ENCODE peak calls at places on chromosomes 4 and X, in four cellular contexts. One of them, this sample, is unnamed.

GRCh38 chr4:102819588-102820365 is 7.6 kb downstream of the UBE2D3 start:
- DNase-seq in astrocyte of the spinal cord: peak; percentile 33
- DNase-seq in fibroblast of lung: peak; percentile 15
- DNase-seq in epithelial cell of esophagus: no peak
- DNase-seq in this sample: no peak

GRCh38 chr4:1989533-1990347 is 19.0 kb downstream of the NELFA start:
- DNase-seq in astrocyte of the spinal cord: no peak
- DNase-seq in fibroblast of lung: no peak
- DNase-seq in epithelial cell of esophagus: no peak
- DNase-seq in this sample: no peak

GRCh38 chrX:47366051-47366722 is 4.2 kb upstream of the ZNF157 start:
- DNase-seq in astrocyte of the spinal cord: peak; percentile 71
- DNase-seq in fibroblast of lung: peak; percentile 75
- DNase-seq in epithelial cell of esophagus: peak; percentile 76
- DNase-seq in this sample: peak; percentile 70

GRCh38 chrX:27815209-27815608 is 7.4 kb downstream of the MAGEB10 start:
- DNase-seq in astrocyte of the spinal cord: peak; percentile 50
- DNase-seq in fibroblast of lung: no peak
- DNase-seq in epithelial cell of esophagus: peak; percentile 60
- DNase-seq in this sample: no peak

GRCh38 chr4:179625391-179625790 is 2183.2 kb upstream of the AGA start:
- DNase-seq in astrocyte of the spinal cord: peak; percentile 84
- DNase-seq in fibroblast of lung: peak; percentile 83
- DNase-seq in epithelial cell of esophagus: peak; percentile 67
- DNase-seq in this sample: no peak

GRCh38 chr4:183424109-183424751 is 20.2 kb upstream of the CDKN2AIP start:
- DNase-seq in astrocyte of the spinal cord: no peak
- DNase-seq in fibroblast of lung: no peak
- DNase-seq in epithelial cell of esophagus: no peak
- DNase-seq in this sample: no peak

GRCh38 chr4:95250544-95251137 is 298.1 kb downstream of the UNC5C start:
- DNase-seq in astrocyte of the spinal cord: no peak
- DNase-seq in fibroblast of lung: no peak
- DNase-seq in epithelial cell of esophagus: peak; percentile 68
- DNase-seq in this sample: no peak

GRCh38 chr4:91990726-91991125 is 313.0 kb upstream of the GRID2 start:
- DNase-seq in astrocyte of the spinal cord: no peak
- DNase-seq in fibroblast of lung: no peak
- DNase-seq in epithelial cell of esophagus: no peak
- DNase-seq in this sample: no peak

GRCh38 chr4:38016698-38017097 is 56.5 kb downstream of the PTTG2 start:
- DNase-seq in astrocyte of the spinal cord: no peak
- DNase-seq in fibroblast of lung: no peak
- DNase-seq in epithelial cell of esophagus: no peak
- DNase-seq in this sample: no peak

GRCh38 chrX:148580016-148580415 is 79.6 kb downstream of the AFF2 start:
- DNase-seq in astrocyte of the spinal cord: peak; percentile 50
- DNase-seq in fibroblast of lung: no peak
- DNase-seq in epithelial cell of esophagus: no peak
- DNase-seq in this sample: no peak

GRCh38 chr4:680931-681645 is 6.7 kb downstream of the MYL5 start:
- DNase-seq in astrocyte of the spinal cord: no peak
- DNase-seq in fibroblast of lung: peak; percentile 37
- DNase-seq in epithelial cell of esophagus: peak; percentile 28
- DNase-seq in this sample: no peak

GRCh38 chrX:46572295-46572936 is 1.1 kb upstream of the CHST7 start:
- DNase-seq in astrocyte of the spinal cord: no peak
- DNase-seq in fibroblast of lung: no peak
- DNase-seq in epithelial cell of esophagus: peak; percentile 12
- DNase-seq in this sample: no peak

GRCh38 chr4:19850909-19851308 is 400.8 kb upstream of the SLIT2 start:
- DNase-seq in astrocyte of the spinal cord: peak; percentile 95
- DNase-seq in fibroblast of lung: peak; percentile 84
- DNase-seq in epithelial cell of esophagus: peak; percentile 94
- DNase-seq in this sample: no peak

GRCh38 chr4:147733614-147734344 is 1.9 kb downstream of the ARHGAP10 start:
- DNase-seq in astrocyte of the spinal cord: peak; percentile 31
- DNase-seq in fibroblast of lung: peak; percentile 82
- DNase-seq in epithelial cell of esophagus: peak; percentile 34
- DNase-seq in this sample: no peak

GRCh38 chr4:140740906-140741670 is 15.1 kb downstream of the TBC1D9 start:
- DNase-seq in astrocyte of the spinal cord: no peak
- DNase-seq in fibroblast of lung: no peak
- DNase-seq in epithelial cell of esophagus: no peak
- DNase-seq in this sample: no peak

GRCh38 chr4:65623509-65623908 is 46.8 kb downstream of the EPHA5 start:
- DNase-seq in astrocyte of the spinal cord: peak; percentile 83
- DNase-seq in fibroblast of lung: peak; percentile 9
- DNase-seq in epithelial cell of esophagus: peak; percentile 80
- DNase-seq in this sample: no peak

GRCh38 chrX:10199212-10199611 is 42.4 kb downstream of the CLCN4 start:
- DNase-seq in astrocyte of the spinal cord: no peak
- DNase-seq in fibroblast of lung: peak; percentile 60
- DNase-seq in epithelial cell of esophagus: peak; percentile 10
- DNase-seq in this sample: peak; percentile 18

GRCh38 chr4:151700566-151701316 is 60.1 kb downstream of the GATB start:
- DNase-seq in astrocyte of the spinal cord: no peak
- DNase-seq in fibroblast of lung: no peak
- DNase-seq in epithelial cell of esophagus: no peak
- DNase-seq in this sample: no peak

GRCh38 chr4:118839221-118839927 is 3.4 kb upstream of the SEC24D start:
- DNase-seq in astrocyte of the spinal cord: no peak
- DNase-seq in fibroblast of lung: no peak
- DNase-seq in epithelial cell of esophagus: no peak
- DNase-seq in this sample: no peak

GRCh38 chrX:130669233-130669632 is 233.8 kb downstream of the ENOX2 start:
- DNase-seq in astrocyte of the spinal cord: peak; percentile 57
- DNase-seq in fibroblast of lung: peak; percentile 74
- DNase-seq in epithelial cell of esophagus: no peak
- DNase-seq in this sample: no peak

GRCh38 chr4:55503164-55503563 is 43.5 kb downstream of the CLOCK start:
- DNase-seq in astrocyte of the spinal cord: peak; percentile 70
- DNase-seq in fibroblast of lung: peak; percentile 58
- DNase-seq in epithelial cell of esophagus: peak; percentile 77
- DNase-seq in this sample: no peak

GRCh38 chr4:87461281-87461700 is 38.9 kb downstream of the NUDT9 start:
- DNase-seq in astrocyte of the spinal cord: peak; percentile 49
- DNase-seq in fibroblast of lung: peak; percentile 17
- DNase-seq in epithelial cell of esophagus: peak; percentile 73
- DNase-seq in this sample: no peak

GRCh38 chr4:101326586-101326985 is 20.7 kb downstream of the PPP3CA start:
- DNase-seq in astrocyte of the spinal cord: no peak
- DNase-seq in fibroblast of lung: no peak
- DNase-seq in epithelial cell of esophagus: no peak
- DNase-seq in this sample: no peak

GRCh38 chr4:182925298-182925738 is 8.1 kb upstream of the DCTD start:
- DNase-seq in astrocyte of the spinal cord: peak; percentile 76
- DNase-seq in fibroblast of lung: peak; percentile 84
- DNase-seq in epithelial cell of esophagus: peak; percentile 62
- DNase-seq in this sample: peak; percentile 63

GRCh38 chr4:156786713-156787112 is 184.9 kb downstream of the PDGFC start:
- DNase-seq in astrocyte of the spinal cord: no peak
- DNase-seq in fibroblast of lung: no peak
- DNase-seq in epithelial cell of esophagus: no peak
- DNase-seq in this sample: no peak

GRCh38 chr4:7723625-7724024 is 216.0 kb downstream of the AFAP1 start:
- DNase-seq in astrocyte of the spinal cord: no peak
- DNase-seq in fibroblast of lung: no peak
- DNase-seq in epithelial cell of esophagus: no peak
- DNase-seq in this sample: no peak

GRCh38 chrX:1564750-1565683 is 26.4 kb upstream of the AKAP17A start:
- DNase-seq in astrocyte of the spinal cord: no peak
- DNase-seq in fibroblast of lung: no peak
- DNase-seq in epithelial cell of esophagus: no peak
- DNase-seq in this sample: no peak

GRCh38 chrX:103066606-103067005 is 2.6 kb upstream of the BEX1 start:
- DNase-seq in astrocyte of the spinal cord: no peak
- DNase-seq in fibroblast of lung: peak; percentile 4
- DNase-seq in epithelial cell of esophagus: no peak
- DNase-seq in this sample: no peak

GRCh38 chr4:67687639-67688038 is 13.3 kb downstream of the UBA6 start:
- DNase-seq in astrocyte of the spinal cord: peak; percentile 51
- DNase-seq in fibroblast of lung: peak; percentile 47
- DNase-seq in epithelial cell of esophagus: no peak
- DNase-seq in this sample: no peak

GRCh38 chr4:7170012-7170411 is 22.3 kb upstream of the SORCS2 start:
- DNase-seq in astrocyte of the spinal cord: no peak
- DNase-seq in fibroblast of lung: no peak
- DNase-seq in epithelial cell of esophagus: no peak
- DNase-seq in this sample: no peak

GRCh38 chrX:126655061-126655460 is 102.4 kb upstream of the DCAF12L1 start:
- DNase-seq in astrocyte of the spinal cord: peak; percentile 0
- DNase-seq in fibroblast of lung: no peak
- DNase-seq in epithelial cell of esophagus: peak; percentile 2
- DNase-seq in this sample: no peak

GRCh38 chr4:590313-590841 is 14.3 kb upstream of the TMEM271 start:
- DNase-seq in astrocyte of the spinal cord: no peak
- DNase-seq in fibroblast of lung: no peak
- DNase-seq in epithelial cell of esophagus: no peak
- DNase-seq in this sample: no peak

GRCh38 chrX:36986231-36986630 is 21.9 kb upstream of the FAM47C start:
- DNase-seq in astrocyte of the spinal cord: no peak
- DNase-seq in fibroblast of lung: no peak
- DNase-seq in epithelial cell of esophagus: no peak
- DNase-seq in this sample: no peak

GRCh38 chr4:128301979-128302378 is 14.4 kb upstream of the PGRMC2 start:
- DNase-seq in astrocyte of the spinal cord: no peak
- DNase-seq in fibroblast of lung: no peak
- DNase-seq in epithelial cell of esophagus: no peak
- DNase-seq in this sample: no peak
- TF ChIP-seq CTCF in astrocyte of the spinal cord: no peak
- TF ChIP-seq CTCF in fibroblast of lung: no peak
- TF ChIP-seq CTCF in epithelial cell of esophagus: no peak
- TF ChIP-seq CTCF in this sample: no peak

GRCh38 chrX:140091276-140091886 is 126.1 kb upstream of the CXorf66 start:
- DNase-seq in astrocyte of the spinal cord: no peak
- DNase-seq in fibroblast of lung: no peak
- DNase-seq in epithelial cell of esophagus: peak; percentile 1
- DNase-seq in this sample: no peak
- H3K4me3 ChIP-seq in astrocyte of the spinal cord: peak overlapping the region; percentile 35
- H3K4me3 ChIP-seq in fibroblast of lung: no peak overlapping the region
- H3K4me3 ChIP-seq in epithelial cell of esophagus: no peak overlapping the region
- H3K4me3 ChIP-seq in this sample: no peak overlapping the region

DNA sequence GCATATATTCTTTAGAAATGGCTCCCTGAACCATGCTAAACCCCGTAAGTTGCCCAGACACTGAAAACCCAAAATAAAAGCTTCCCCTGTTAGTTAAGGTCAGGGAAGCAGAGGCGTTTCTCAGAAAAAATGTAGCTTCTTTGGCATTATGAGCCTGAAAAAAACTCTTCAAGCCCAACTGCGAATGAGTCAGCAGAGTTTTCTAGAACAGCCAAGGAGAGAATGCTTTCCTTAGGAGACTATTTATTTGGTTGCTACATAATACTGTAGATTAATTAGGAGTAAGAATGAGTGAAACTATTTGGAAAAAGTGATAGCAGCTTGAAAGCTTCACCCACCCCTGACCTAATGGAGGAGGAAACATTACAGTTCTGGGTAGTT is 53.9 kb upstream of the ATXN3L start:
- DNase-seq in astrocyte of the spinal cord: peak; percentile 79
- DNase-seq in fibroblast of lung: peak; percentile 86
- DNase-seq in epithelial cell of esophagus: peak; percentile 31
- DNase-seq in this sample: no peak
- TF ChIP-seq CTCF in astrocyte of the spinal cord: no peak
- TF ChIP-seq CTCF in fibroblast of lung: no peak
- TF ChIP-seq CTCF in epithelial cell of esophagus: no peak
- TF ChIP-seq CTCF in this sample: no peak

GRCh38 chrX:136030357-136031225 is 45.4 kb downstream of the SLC9A6 start:
- DNase-seq in astrocyte of the spinal cord: peak; percentile 85
- DNase-seq in fibroblast of lung: peak; percentile 78
- DNase-seq in epithelial cell of esophagus: no peak
- DNase-seq in this sample: no peak
- H3K4me3 ChIP-seq in astrocyte of the spinal cord: no peak overlapping the region
- H3K4me3 ChIP-seq in fibroblast of lung: no peak overlapping the region
- H3K4me3 ChIP-seq in epithelial cell of esophagus: no peak overlapping the region
- H3K4me3 ChIP-seq in this sample: no peak overlapping the region

DNA sequence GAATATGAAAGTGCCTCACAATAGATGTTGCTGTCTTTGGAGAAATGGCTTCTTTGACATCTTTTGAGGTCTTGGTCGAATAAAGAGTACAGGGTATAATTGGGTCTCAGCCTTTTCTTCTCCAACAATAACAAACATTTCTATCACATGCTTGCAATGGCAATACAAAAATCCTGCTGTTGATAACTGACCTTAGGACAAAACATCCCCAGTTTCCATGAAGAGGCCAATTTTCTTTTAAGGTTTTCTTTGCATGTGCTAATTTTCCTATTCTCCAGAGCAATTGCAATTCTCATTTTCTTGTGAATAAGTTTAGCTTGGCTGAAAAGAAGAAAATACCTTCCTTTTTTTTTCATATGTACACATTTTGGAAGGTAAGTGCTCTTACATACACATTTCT is 130.7 kb upstream of the RPS6KA6 start:
- DNase-seq in astrocyte of the spinal cord: no peak
- DNase-seq in fibroblast of lung: no peak
- DNase-seq in epithelial cell of esophagus: no peak
- DNase-seq in this sample: no peak
- TF ChIP-seq CTCF in astrocyte of the spinal cord: no peak
- TF ChIP-seq CTCF in fibroblast of lung: no peak
- TF ChIP-seq CTCF in epithelial cell of esophagus: no peak
- TF ChIP-seq CTCF in this sample: no peak